ENCODE peak calls at places on chromosomes 1 and 21, in nine cellular contexts. C is IMR-90; V is DMS153; R is fibroblast of the conjunctiva; T is endothelial cell; U is body of pancreas; X is effector memory CD4-positive, alpha-beta T cell; N is hippocampal formation; W is K562. M is an unnamed sample.

GRCh38 chr1:112923234-112923955 is 32.6 kb downstream of the SLC16A1 start:
- DNase-seq in C (no peak), V (no peak), R (no peak), T (no peak), U (no peak), X (no peak), N (no peak), W (no peak), M (no peak)

GRCh38 chr1:8560611-8561544 is 243.0 kb downstream of the SLC45A1 start:
- DNase-seq in C (peak), V (peak), R (no peak), T (peak), U (peak), X (no peak), N (peak), W (peak), M (no peak)

GRCh38 chr1:3718764-3719163 is 33.5 kb upstream of the CCDC27 start:
- DNase-seq in C (no peak), V (peak), R (no peak), T (no peak), U (no peak), X (no peak), N (no peak), W (no peak), M (no peak)

GRCh38 chr1:103529746-103530145 is 4.2 kb downstream of the RNPC3 start:
- DNase-seq in C (peak), V (no peak), R (no peak), T (no peak), U (peak), X (peak), N (no peak), W (no peak), M (no peak)

GRCh38 chr1:68331117-68331865 is 99.0 kb upstream of the WLS start:
- DNase-seq in C (peak), V (peak), R (peak), T (no peak), U (no peak), X (no peak), N (peak), W (no peak), M (no peak)

GRCh38 chr1:48750089-48750488 is 26.6 kb downstream of the BEND5 start:
- DNase-seq in C (no peak), V (no peak), R (no peak), T (no peak), U (no peak), X (no peak), N (no peak), W (no peak), M (peak)

GRCh38 chr1:227343727-227344551 is 25.6 kb upstream of the CDC42BPA start:
- DNase-seq in C (peak), V (no peak), R (peak), T (no peak), U (no peak), X (no peak), N (no peak), W (no peak), M (no peak)

GRCh38 chr1:184036517-184036949 is 995 bp downstream of the COLGALT2 start:
- DNase-seq in C (no peak), V (no peak), R (no peak), T (peak), U (peak), X (no peak), N (peak), W (peak), M (peak)

GRCh38 chr1:53982034-53982761 is 35.8 kb downstream of the LDLRAD1 start:
- DNase-seq in C (peak), V (peak), R (no peak), T (peak), U (peak), X (no peak), N (no peak), W (no peak), M (peak)

GRCh38 chr1:156097499-156098178 is 15.4 kb upstream of the MEX3A start:
- DNase-seq in C (no peak), V (no peak), R (no peak), T (no peak), U (no peak), X (no peak), N (no peak), W (no peak), M (no peak)

GRCh38 chr1:212196355-212196754 is 88.9 kb upstream of the PPP2R5A start:
- DNase-seq in C (no peak), V (no peak), R (no peak), T (no peak), U (no peak), X (no peak), N (no peak), W (no peak), M (no peak)

GRCh38 chr1:56578963-56579875 is at the start of gene PLPP3:
- DNase-seq in C (peak), V (peak), R (peak), T (peak), U (peak), X (no peak), N (peak), W (no peak), M (peak)

GRCh38 chr1:236677641-236678235 is 8.6 kb upstream of the ACTN2 start:
- DNase-seq in C (no peak), V (no peak), R (no peak), T (no peak), U (no peak), X (no peak), N (no peak), W (no peak), M (no peak)

GRCh38 chr1:181318858-181319235 is 164.5 kb upstream of the CACNA1E start:
- DNase-seq in C (peak), V (no peak), R (no peak), T (no peak), U (no peak), X (no peak), N (no peak), W (no peak), M (no peak)

GRCh38 chr1:224433041-224433670 is 1.4 kb downstream of the WDR26 start:
- DNase-seq in C (no peak), V (no peak), R (no peak), T (peak), U (no peak), X (peak), N (no peak), W (peak), M (no peak)

GRCh38 chr1:164611754-164612642 is 53.0 kb downstream of the PBX1 start:
- DNase-seq in C (peak), V (peak), R (peak), T (no peak), U (peak), X (no peak), N (no peak), W (no peak), M (peak)

GRCh38 chr1:15154480-15155036 is 1.0 kb downstream of the TMEM51 start:
- DNase-seq in C (no peak), V (no peak), R (no peak), T (peak), U (peak), X (no peak), N (no peak), W (peak), M (peak)

GRCh38 chr21:33490991-33491372 is 534 bp downstream of the DNAJC28 start:
- DNase-seq in C (no peak), V (no peak), R (no peak), T (no peak), U (no peak), X (no peak), N (no peak), W (no peak), M (no peak)

GRCh38 chr1:50418600-50419109 is 4.6 kb downstream of the DMRTA2 start:
- DNase-seq in C (no peak), V (no peak), R (no peak), T (peak), U (no peak), X (no peak), N (no peak), W (peak), M (no peak)

GRCh38 chr1:157085416-157085815 is 14.2 kb downstream of the ETV3L start:
- DNase-seq in C (no peak), V (no peak), R (no peak), T (no peak), U (no peak), X (no peak), N (no peak), W (no peak), M (no peak)

GRCh38 chr1:108016451-108016920 is 51.5 kb upstream of the VAV3 start:
- DNase-seq in C (no peak), V (no peak), R (no peak), T (no peak), U (no peak), X (no peak), N (no peak), W (peak), M (no peak)

GRCh38 chr1:78432016-78432415 is 58.8 kb upstream of the PTGFR start:
- DNase-seq in C (no peak), V (no peak), R (no peak), T (no peak), U (no peak), X (no peak), N (no peak), W (no peak), M (no peak)

M was measured in left colon.